ENCODE peak calls at places on chromosome 21, in eight cellular contexts. R is fibroblast of lung, O is testis, K is cardiac fibroblast, W is transverse colon, Z is astrocyte of the spinal cord, T is HFF-Myc, C is upper lobe of right lung. B is an unnamed sample.

GRCh38 chr21:31660134-31660565 is 657 bp downstream of the SOD1 start:
- DNase-seq in K (peak), O (peak), W (peak), T (no peak), R (no peak), C (no peak), Z (peak), B (no peak)

GRCh38 chr21:31609081-31609480 is 50.4 kb upstream of the SOD1 start:
- DNase-seq in K (peak), Z (no peak), W (no peak), C (no peak), O (no peak), R (no peak), T (no peak), B (no peak)

GRCh38 chr21:33374874-33375644 is 28.2 kb upstream of the IFNGR2 start:
- DNase-seq in T (no peak), O (no peak), C (no peak), W (no peak), R (no peak), K (no peak), Z (no peak), B (no peak)

GRCh38 chr21:36602735-36603134 is 96.2 kb upstream of the SIM2 start:
- DNase-seq in C (no peak), R (no peak), T (no peak), K (no peak), Z (no peak), W (no peak), O (no peak), B (no peak)

GRCh38 chr21:39658066-39658465 is 45.3 kb downstream of the B3GALT5 start:
- DNase-seq in T (no peak), K (no peak), R (no peak), W (no peak), Z (no peak), C (peak), O (no peak), B (no peak)

GRCh38 chr21:33650929-33651505 is 8.7 kb downstream of the ITSN1 start:
- DNase-seq in T (no peak), W (no peak), R (peak), Z (no peak), O (no peak), K (no peak), C (no peak), B (no peak)

GRCh38 chr21:17732306-17732705 is 86.8 kb downstream of the C21orf91 start:
- DNase-seq in R (peak), C (no peak), Z (peak), T (no peak), K (no peak), W (no peak), O (no peak), B (peak)

GRCh38 chr21:25186278-25186677 is 421.0 kb downstream of the MRPL39 start:
- DNase-seq in Z (no peak), T (no peak), K (no peak), W (no peak), O (no peak), R (peak), C (no peak), B (no peak)

GRCh38 chr21:36005018-36005417 is 55.3 kb downstream of the SETD4 start:
- DNase-seq in O (peak), R (no peak), Z (no peak), W (peak), T (no peak), C (no peak), K (peak), B (peak)

GRCh38 chr21:16420086-16420724 is 690.4 kb downstream of the USP25 start:
- DNase-seq in C (no peak), Z (peak), K (peak), W (no peak), O (peak), T (no peak), R (peak), B (peak)

GRCh38 chr21:31921079-31921478 is 48.3 kb downstream of the HUNK start:
- DNase-seq in Z (no peak), T (no peak), C (no peak), O (no peak), W (no peak), R (peak), K (no peak), B (peak)

GRCh38 chr21:25790122-25790951 is 55.6 kb downstream of the GABPA start:
- DNase-seq in K (peak), T (peak), R (peak), O (no peak), C (no peak), W (no peak), Z (peak), B (peak)

GRCh38 chr21:39669485-39669884 is 56.7 kb downstream of the B3GALT5 start:
- DNase-seq in C (no peak), Z (no peak), O (no peak), R (no peak), T (no peak), K (no peak), W (no peak), B (no peak)

GRCh38 chr21:31566061-31566460 is 93.4 kb upstream of the SOD1 start:
- DNase-seq in C (no peak), T (no peak), O (peak), K (peak), W (no peak), Z (no peak), R (no peak), B (peak)

GRCh38 chr21:18142639-18143038 is 102.0 kb upstream of the CHODL start:
- DNase-seq in K (no peak), C (no peak), R (no peak), T (no peak), Z (no peak), W (no peak), O (no peak), B (no peak)

GRCh38 chr21:45873866-45874265 is 107.7 kb upstream of the COL6A1 start:
- DNase-seq in C (no peak), Z (no peak), W (no peak), O (no peak), R (no peak), T (no peak), K (no peak), B (no peak)
- H3K4me3 ChIP-seq in C (no peak), Z (no peak), W (no peak), O (no peak), R (no peak), T (no peak), K (no peak), B (no peak)

GRCh38 chr21:43864806-43865470 is at the start of gene AGPAT3:
- DNase-seq in T (no peak), O (peak), K (no peak), Z (no peak), C (no peak), W (no peak), R (peak), B (no peak)

GRCh38 chr21:43867332-43867703 is 2.3 kb downstream of the AGPAT3 start:
- DNase-seq in K (no peak), C (no peak), T (no peak), W (no peak), Z (no peak), R (no peak), O (no peak), B (no peak)

GRCh38 chr21:43865471-43866181 is 603 bp downstream of the AGPAT3 start:
- DNase-seq in R (peak), C (peak), Z (no peak), T (no peak), W (peak), K (peak), O (peak), B (peak)

GRCh38 chr21:43866659-43867331 is 1.8 kb downstream of the AGPAT3 start:
- DNase-seq in O (no peak), R (no peak), W (peak), Z (no peak), T (no peak), K (no peak), C (peak), B (no peak)

GRCh38 chr21:43866233-43866632 is 1.2 kb downstream of the AGPAT3 start:
- DNase-seq in W (peak), R (peak), T (peak), O (peak), Z (peak), K (peak), C (no peak), B (peak)
- TF ChIP-seq CTCF in W (no peak), R (no peak), T (no peak), O (no peak), Z (no peak), K (no peak), C (no peak), B (no peak)

GRCh38 chr21:41759214-41759840 is 7.5 kb downstream of the RIPK4 start:
- DNase-seq in Z (no peak), K (no peak), W (no peak), T (no peak), C (no peak), R (no peak), O (no peak), B (no peak)
- H3K4me3 ChIP-seq in Z (no peak), K (no peak), W (no peak), T (no peak), C (no peak), R (no peak), O (no peak), B (no peak)

DNA sequence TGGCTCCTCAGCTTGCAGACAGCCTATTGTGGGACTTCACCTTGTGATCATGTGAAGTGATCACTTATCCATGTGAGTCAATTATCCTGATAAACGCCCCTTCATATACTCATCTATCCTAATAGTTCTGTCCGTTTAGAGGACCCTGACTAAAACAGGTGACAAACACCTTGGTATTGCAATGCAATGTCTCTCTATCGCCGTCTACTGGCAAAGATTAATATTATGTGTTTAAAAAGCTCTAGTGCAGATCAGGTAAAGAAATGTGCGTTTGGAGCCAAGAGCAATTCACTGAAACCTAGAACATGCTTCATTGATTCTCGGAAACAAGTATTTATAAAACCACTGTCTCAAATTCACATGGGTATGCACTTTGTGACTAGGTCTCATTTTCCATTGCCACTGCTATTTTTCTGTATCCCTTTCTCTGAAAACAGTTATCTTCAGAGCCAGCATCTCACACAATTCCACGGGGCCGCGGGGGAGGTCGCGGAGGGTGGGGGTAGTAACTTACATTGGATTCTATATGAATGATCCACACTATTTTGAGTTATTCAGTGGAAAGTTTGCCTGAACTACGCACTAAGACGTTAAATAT is 554.6 kb upstream of the NCAM2 start:
- DNase-seq in T (no peak), W (no peak), O (no peak), C (no peak), Z (no peak), R (no peak), K (no peak), B (no peak)
- TF ChIP-seq CTCF in T (peak), W (peak), O (no peak), C (peak), Z (peak), R (peak), K (peak), B (peak)

DNA sequence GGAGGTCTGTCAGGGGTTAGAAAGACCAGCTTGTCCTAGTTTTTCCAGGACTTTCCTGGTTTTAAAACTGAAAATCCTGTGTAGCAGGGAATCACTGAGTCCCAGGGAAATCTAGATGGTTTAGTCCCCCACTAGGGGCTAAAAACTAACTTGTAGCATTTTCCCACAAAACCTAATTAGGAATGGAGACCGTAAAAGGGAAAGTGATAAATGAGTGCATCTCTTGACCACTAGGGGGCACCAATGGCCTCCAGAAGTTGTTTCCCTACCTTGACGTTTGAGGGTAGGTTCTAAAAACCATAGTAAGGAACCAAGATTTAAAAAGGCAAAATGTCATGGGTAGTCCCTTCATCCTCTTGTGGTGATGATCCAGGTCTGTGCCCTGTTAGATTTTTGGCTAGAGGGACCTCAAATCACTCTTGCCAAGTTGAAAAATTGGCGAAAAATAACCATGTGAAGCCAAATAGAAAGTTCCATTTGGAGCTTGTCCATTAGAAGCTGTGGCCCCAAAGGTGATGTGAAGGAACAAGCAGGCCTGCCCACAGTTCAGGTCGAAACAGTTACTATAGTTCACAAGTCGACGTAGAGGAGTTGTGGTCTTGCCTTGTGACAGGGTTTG is 24.5 kb downstream of the CLIC6 start:
- DNase-seq in K (peak), C (no peak), T (peak), R (peak), O (peak), Z (peak), W (peak), B (peak)
- H3K4me3 ChIP-seq in K (no peak), C (no peak), T (no peak), R (no peak), O (no peak), Z (no peak), W (no peak), B (no peak)

DNA sequence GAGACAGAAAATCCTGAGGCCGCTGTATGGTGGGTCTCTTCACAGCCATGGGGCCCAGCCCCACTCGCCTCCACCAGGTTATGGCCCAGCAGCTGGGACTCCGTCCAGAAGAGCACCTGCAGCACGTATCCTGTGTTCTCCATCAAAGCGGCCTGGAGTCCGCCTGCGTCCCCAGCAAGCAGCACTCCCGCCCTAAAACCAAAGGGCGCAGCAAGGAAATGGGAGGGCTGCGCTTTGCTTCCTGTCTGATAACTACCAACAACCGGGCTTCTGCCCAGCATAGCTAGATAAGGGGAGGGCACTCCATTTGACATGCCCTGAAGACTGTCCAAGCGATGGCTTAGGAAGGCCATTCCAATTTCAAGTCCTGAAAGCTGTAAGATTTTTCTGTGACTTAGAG is 119.9 kb downstream of the KCNJ15 start:
- DNase-seq in K (peak), O (peak), C (no peak), W (no peak), R (no peak), Z (no peak), T (no peak), B (no peak)
- TF ChIP-seq CTCF in K (no peak), O (no peak), C (no peak), W (no peak), R (no peak), Z (no peak), T (no peak), B (no peak)

GRCh38 chr21:27725916-27726315 is 759.0 kb upstream of the ADAMTS5 start:
- DNase-seq in R (peak), O (no peak), C (no peak), T (no peak), W (no peak), K (no peak), Z (peak), B (no peak)

GRCh38 chr21:27721675-27722074 is 754.8 kb upstream of the ADAMTS5 start:
- DNase-seq in C (no peak), Z (no peak), O (no peak), K (no peak), T (no peak), W (no peak), R (no peak), B (no peak)

GRCh38 chr21:27719226-27719625 is 752.3 kb upstream of the ADAMTS5 start:
- DNase-seq in Z (no peak), R (no peak), K (no peak), O (no peak), T (no peak), W (no peak), C (no peak), B (no peak)

DNA sequence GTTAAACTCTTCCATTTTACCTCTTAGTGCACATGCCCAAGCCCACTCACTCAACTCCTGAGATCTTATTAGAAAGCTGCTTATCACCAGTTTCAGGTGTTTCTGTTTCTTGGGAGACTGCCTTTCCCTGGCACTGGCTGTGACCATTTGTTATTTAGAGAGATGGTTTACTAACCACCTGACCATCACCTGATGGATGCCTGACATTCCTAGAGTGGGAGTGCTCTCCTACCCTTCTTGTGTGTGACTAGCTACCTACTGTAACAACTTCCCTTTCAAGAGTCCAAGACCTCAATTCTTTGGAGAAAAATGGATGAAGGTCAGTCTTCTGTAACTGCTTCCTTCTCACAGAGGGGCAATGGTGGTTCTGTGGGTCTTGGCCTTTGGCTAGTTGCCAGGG is 755.2 kb upstream of the ADAMTS5 start:
- DNase-seq in W (no peak), T (no peak), Z (no peak), K (no peak), O (no peak), C (no peak), R (no peak), B (no peak)
- H3K4me3 ChIP-seq in W (no peak), T (no peak), Z (no peak), K (no peak), O (no peak), C (no peak), R (no peak), B (no peak)

GRCh38 chr21:26881504-26882228 is 36.5 kb upstream of the ADAMTS1 start:
- DNase-seq in C (no peak), O (no peak), T (peak), K (peak), W (no peak), Z (peak), R (peak), B (peak)
- TF ChIP-seq CTCF in C (peak), O (no peak), T (no peak), K (peak), W (no peak), Z (peak), R (peak), B (peak)

DNA sequence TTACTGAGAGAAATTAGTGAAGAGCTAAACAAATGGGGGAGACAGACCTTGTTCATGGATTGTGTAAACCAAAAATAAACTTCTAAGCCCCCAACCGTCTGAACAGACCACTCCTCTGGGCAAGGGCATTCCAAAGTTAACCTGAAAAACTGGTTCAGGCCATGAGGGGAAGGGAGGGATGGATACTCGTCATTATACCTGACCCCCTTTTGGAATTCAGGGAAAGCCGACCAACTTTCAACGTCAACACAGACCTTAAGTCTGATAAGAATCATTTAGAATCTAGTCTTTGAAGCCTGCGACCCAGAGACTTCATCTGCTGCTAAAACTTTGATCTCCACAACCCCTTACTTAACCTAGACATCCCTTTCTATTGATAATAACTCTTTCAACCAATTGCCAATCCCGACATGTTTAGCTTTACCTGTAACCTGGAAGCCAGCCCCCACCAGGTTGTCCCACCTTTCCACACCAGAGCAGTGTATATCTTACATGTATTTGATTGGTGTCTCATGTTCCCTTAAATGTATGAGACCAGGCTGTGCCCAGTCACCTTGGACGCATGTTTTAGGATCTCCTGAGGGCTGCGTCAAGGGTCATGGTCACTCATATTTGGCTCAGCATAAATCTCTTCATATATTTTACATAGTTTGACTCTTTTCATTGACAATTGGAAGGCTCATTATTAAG is 5.1 kb upstream of the SLC19A1 start:
- DNase-seq in R (no peak), Z (no peak), C (no peak), T (no peak), W (no peak), O (no peak), K (no peak), B (no peak)
- H3K4me3 ChIP-seq in R (no peak), Z (no peak), C (no peak), T (no peak), W (no peak), O (no peak), K (no peak), B (no peak)